ENCODE peak calls at places on chromosomes 1 and 21, in ten cellular contexts. F, K, Q, B, M, D, A, Y, R and G are unnamed samples.
A peak's percentile ranks its signal among the peaks of the same experiment; 100 is the strongest.

GRCh38 chr1:155649689-155650088 is 38.9 kb downstream of the YY1AP1 start:
- DNase-seq in Y (no peak), D (no peak), K (no peak), A (no peak), M (no peak), B (no peak), R (no peak), Q (no peak), F (no peak), G (peak; percentile 6)

GRCh38 chr1:155761746-155762400 is 73.0 kb downstream of the DAP3 start:
- DNase-seq in Q (no peak), D (no peak), K (no peak), M (no peak), B (no peak), Y (no peak), A (no peak), F (no peak), R (no peak), G (no peak)

GRCh38 chr1:202244841-202245261 is 51.3 kb downstream of the LGR6 start:
- DNase-seq in K (no peak), D (peak; percentile 19), B (no peak), Y (no peak), F (no peak), M (no peak), Q (no peak), A (no peak), R (no peak), G (no peak)

GRCh38 chr1:44108241-44108640 is 10.4 kb upstream of the KLF17 start:
- DNase-seq in A (no peak), Q (no peak), K (no peak), M (no peak), D (no peak), R (no peak), Y (peak; percentile 15), B (peak; percentile 30), F (no peak), G (no peak)

GRCh38 chr1:110243581-110243980 is 33.5 kb downstream of the KCNC4 start:
- DNase-seq in B (no peak), D (no peak), F (no peak), Y (no peak), R (no peak), K (no peak), M (peak; percentile 30), Q (no peak), A (peak; percentile 49), G (no peak)

GRCh38 chr1:167460836-167461235 is 57.5 kb downstream of the CD247 start:
- DNase-seq in A (no peak), B (no peak), D (no peak), Y (no peak), M (no peak), R (no peak), Q (no peak), K (peak; percentile 40), F (no peak), G (no peak)

GRCh38 chr1:58580186-58580585 is 3.1 kb upstream of the TACSTD2 start:
- DNase-seq in K (no peak), A (no peak), R (no peak), Y (no peak), M (no peak), Q (no peak), F (peak; percentile 7), B (no peak), D (no peak), G (no peak)

GRCh38 chr1:37795340-37796110 is 1.9 kb downstream of the MANEAL start:
- DNase-seq in A (peak; percentile 76), M (no peak), Q (peak; percentile 20), R (no peak), B (no peak), Y (no peak), F (peak; percentile 43), K (peak; percentile 6), D (peak; percentile 89), G (no peak)

GRCh38 chr1:167934407-167935251 is 1.9 kb upstream of the DCAF6 start:
- DNase-seq in D (no peak), B (no peak), Y (no peak), A (no peak), R (no peak), K (no peak), M (no peak), Q (no peak), F (no peak), G (peak; percentile 66)

GRCh38 chr1:46862348-46862747 is 63.5 kb downstream of the CYP4B1 start:
- DNase-seq in F (no peak), M (no peak), Q (no peak), Y (no peak), B (no peak), K (no peak), D (no peak), A (no peak), R (no peak), G (no peak)

GRCh38 chr21:26188422-26188821 is 17.9 kb upstream of the APP start:
- DNase-seq in D (no peak), Y (no peak), F (no peak), A (no peak), B (no peak), R (no peak), Q (no peak), M (no peak), K (no peak), G (peak; percentile 36)

GRCh38 chr1:160093069-160093395 is 5.4 kb downstream of the IGSF8 start:
- DNase-seq in M (no peak), A (no peak), R (no peak), K (no peak), Q (no peak), B (no peak), D (no peak), Y (no peak), F (no peak), G (no peak)

GRCh38 chr1:181318858-181319235 is 164.5 kb upstream of the CACNA1E start:
- DNase-seq in M (no peak), A (no peak), K (no peak), B (peak; percentile 16), F (no peak), Q (no peak), Y (no peak), R (no peak), D (peak; percentile 32), G (no peak)

GRCh38 chr21:25934771-25935224 is 200.0 kb downstream of the GABPA start:
- DNase-seq in Y (peak; percentile 95), D (no peak), M (no peak), B (peak; percentile 83), R (no peak), F (no peak), K (no peak), Q (no peak), A (no peak), G (peak; percentile 27)

GRCh38 chr1:230441183-230441582 is 15.1 kb upstream of the PGBD5 start:
- DNase-seq in A (no peak), F (no peak), B (no peak), M (no peak), Q (no peak), K (no peak), Y (no peak), R (no peak), D (no peak), G (no peak)